ENCODE peak calls at places on chromosomes 12 and 14, in seven cellular contexts. T is Right ventricle myocardium superior; W is left cardiac atrium; Y is GM23338; G is activated CD8-positive, alpha-beta T cell treated with anti-CD3 and anti-CD28 coated beads for 36 hours; P is thoracic aorta; J is sciatic nerve. D is an unnamed sample.

GRCh38 chr12:109871678-109872314 is 8.5 kb downstream of the GLTP start:
- ATAC-seq in T (no peak), W (no peak), Y (peak; percentile 57), G (no peak), P (no peak), J (peak; percentile 57), D (no peak)

GRCh38 chr12:2977776-2978175 is 18.6 kb downstream of the TEAD4 start:
- ATAC-seq in T (no peak), W (no peak), Y (no peak), G (no peak), P (no peak), J (no peak), D (no peak)

GRCh38 chr12:111411187-111411764 is 5.6 kb downstream of the SH2B3 start:
- ATAC-seq in T (peak; percentile 18), W (no peak), Y (no peak), G (peak; percentile 20), P (no peak), J (no peak), D (no peak)

GRCh38 chr12:113684053-113684907 is 212.6 kb upstream of the LHX5 start:
- ATAC-seq in T (no peak), W (no peak), Y (peak; percentile 67), G (no peak), P (no peak), J (no peak), D (no peak)

GRCh38 chr12:127957001-127957660 is 309.8 kb upstream of the TMEM132C start:
- ATAC-seq in T (no peak), W (no peak), Y (no peak), G (no peak), P (no peak), J (no peak), D (no peak)

GRCh38 chr14:105162374-105162979 is 6.1 kb downstream of the JAG2 start:
- ATAC-seq in T (peak; percentile 46), W (no peak), Y (no peak), G (no peak), P (no peak), J (peak; percentile 48), D (no peak)

GRCh38 chr14:104724981-104725771 is 1.1 kb downstream of the ADSS1 start:
- ATAC-seq in T (peak; percentile 50), W (peak; percentile 35), Y (peak; percentile 68), G (no peak), P (peak; percentile 3), J (peak; percentile 54), D (peak; percentile 22)

GRCh38 chr14:99320105-99320572 is 48.1 kb upstream of the BCL11B start:
- ATAC-seq in T (peak; percentile 64), W (no peak), Y (peak; percentile 91), G (peak; percentile 90), P (no peak), J (peak; percentile 51), D (no peak)

GRCh38 chr14:32354716-32355115 is 25.6 kb downstream of the AKAP6 start:
- ATAC-seq in T (no peak), W (no peak), Y (no peak), G (no peak), P (no peak), J (no peak), D (no peak)

GRCh38 chr12:16506394-16506793 is 99.6 kb downstream of the LMO3 start:
- ATAC-seq in T (no peak), W (no peak), Y (no peak), G (no peak), P (no peak), J (no peak), D (no peak)

GRCh38 chr12:120901818-120902217 is 2.3 kb downstream of the SPPL3 start:
- ATAC-seq in T (no peak), W (no peak), Y (no peak), G (no peak), P (no peak), J (no peak), D (no peak)

D was measured in gastroesophageal sphincter.